ENCODE peak calls at places on chromosome 6, in five cellular contexts. T, S, F, B and N are unnamed samples.

GRCh38 chr6:10320291-10320690 is 94.6 kb downstream of the TFAP2A start:
- DNase-seq in S (no peak), B (no peak), F (no peak), T (no peak), N (no peak)

GRCh38 chr6:43809417-43810305 is 39.6 kb downstream of the VEGFA start:
- DNase-seq in S (no peak), T (no peak), B (no peak), F (peak), N (peak)

GRCh38 chr6:126524927-126525326 is 185.0 kb downstream of the CENPW start:
- DNase-seq in B (no peak), F (no peak), T (no peak), S (no peak), N (no peak)

GRCh38 chr6:63573140-63573898 is 1.0 kb downstream of the LOC128125822 start:
- DNase-seq in S (peak), T (peak), F (peak), B (peak), N (peak)

GRCh38 chr6:43579171-43579570 is 3.2 kb downstream of the POLH start:
- DNase-seq in F (no peak), B (no peak), T (no peak), S (no peak), N (no peak)

GRCh38 chr6:24064106-24064505 is 61.9 kb upstream of the NRSN1 start:
- DNase-seq in F (peak), S (no peak), B (peak), T (no peak), N (no peak)

GRCh38 chr6:31098449-31098938 is 13.9 kb downstream of the C6orf15 start:
- DNase-seq in B (no peak), T (no peak), S (no peak), F (no peak), N (no peak)

GRCh38 chr6:105258816-105259215 is 79.0 kb upstream of the POPDC3 start:
- DNase-seq in F (no peak), T (no peak), S (no peak), B (no peak), N (no peak)

GRCh38 chr6:16711551-16712249 is 49.6 kb downstream of the ATXN1 start:
- DNase-seq in S (no peak), F (peak), T (no peak), B (no peak), N (no peak)

GRCh38 chr6:6584310-6585002 is 4.1 kb upstream of the LY86 start:
- DNase-seq in T (no peak), S (no peak), B (no peak), F (no peak), N (no peak)

GRCh38 chr6:103177800-103178199 is 1681.9 kb downstream of the HACE1 start:
- DNase-seq in T (no peak), B (no peak), F (no peak), S (no peak), N (no peak)

GRCh38 chr6:18371576-18371975 is 15.6 kb upstream of the RNF144B start:
- DNase-seq in B (no peak), S (no peak), F (no peak), T (no peak), N (no peak)

GRCh38 chr6:32932132-32932868 is 8.5 kb downstream of the HLA-DMB start:
- DNase-seq in T (no peak), S (no peak), F (no peak), B (no peak), N (no peak)

GRCh38 chr6:84618046-84618752 is 146.2 kb downstream of the TBX18 start:
- DNase-seq in F (no peak), T (no peak), B (no peak), S (no peak), N (peak)

GRCh38 chr6:113329942-113330897 is 526.9 kb upstream of the MARCKS start:
- DNase-seq in B (no peak), F (no peak), T (no peak), S (no peak), N (no peak)

GRCh38 chr6:56372621-56373020 is 125.2 kb upstream of the COL21A1 start:
- DNase-seq in B (no peak), S (no peak), F (no peak), T (no peak), N (no peak)

GRCh38 chr6:56370591-56371198 is 123.3 kb upstream of the COL21A1 start:
- DNase-seq in B (peak), T (no peak), F (peak), S (no peak), N (peak)

GRCh38 chr6:56366112-56366852 is 118.9 kb upstream of the COL21A1 start:
- DNase-seq in B (no peak), S (no peak), T (no peak), F (no peak), N (no peak)

GRCh38 chr6:56368484-56368883 is 121.1 kb upstream of the COL21A1 start:
- DNase-seq in B (no peak), T (no peak), S (no peak), F (no peak), N (no peak)

DNA sequence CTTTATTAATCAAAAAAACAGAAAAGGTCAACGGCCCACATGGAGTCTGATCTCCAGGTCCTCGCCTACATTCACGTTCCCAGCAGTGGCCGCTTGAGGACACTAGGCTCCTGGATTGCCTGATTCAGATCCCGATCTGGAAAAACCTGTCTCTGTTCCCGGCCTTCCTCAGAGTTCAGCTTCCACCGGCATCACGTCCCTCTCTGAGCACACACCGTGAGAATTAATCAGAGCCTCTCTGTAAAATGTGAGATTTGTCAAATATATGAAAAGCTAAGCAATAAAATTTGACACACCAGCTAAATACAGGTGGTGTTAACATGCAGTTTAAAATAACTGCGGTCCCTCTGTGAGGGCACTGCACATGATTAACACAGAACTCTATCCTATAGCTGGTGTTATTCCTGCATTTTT is 122.8 kb upstream of the COL21A1 start:
- DNase-seq in S (peak), F (peak), T (peak), B (peak), N (peak)
- TF ChIP-seq CTCF in S (peak), F (peak), T (peak), B (peak), N (peak)

GRCh38 chr6:131980338-131980790 is 29.2 kb upstream of the CCN2 start:
- DNase-seq in F (no peak), S (no peak), B (no peak), T (no peak), N (no peak)

GRCh38 chr6:131972761-131973160 is 21.6 kb upstream of the CCN2 start:
- DNase-seq in T (no peak), F (no peak), S (no peak), B (no peak), N (no peak)

GRCh38 chr6:131978522-131978921 is 27.4 kb upstream of the CCN2 start:
- DNase-seq in B (no peak), F (no peak), T (no peak), S (no peak), N (no peak)

GRCh38 chr6:131979515-131980337 is 28.6 kb upstream of the CCN2 start:
- DNase-seq in B (no peak), F (no peak), S (no peak), T (no peak), N (no peak)

GRCh38 chr6:131976545-131977061 is 25.4 kb upstream of the CCN2 start:
- DNase-seq in B (no peak), F (no peak), T (no peak), S (no peak), N (no peak)
- H3K27ac ChIP-seq in B (no peak), F (peak), T (no peak), S (no peak), N (no peak)

GRCh38 chr6:93243379-93243778 is 176.0 kb downstream of the EPHA7 start:
- DNase-seq in S (no peak), B (no peak), F (no peak), T (no peak), N (no peak)

GRCh38 chr6:93252930-93253329 is 166.4 kb downstream of the EPHA7 start:
- DNase-seq in B (no peak), S (no peak), T (no peak), F (no peak), N (no peak)

DNA sequence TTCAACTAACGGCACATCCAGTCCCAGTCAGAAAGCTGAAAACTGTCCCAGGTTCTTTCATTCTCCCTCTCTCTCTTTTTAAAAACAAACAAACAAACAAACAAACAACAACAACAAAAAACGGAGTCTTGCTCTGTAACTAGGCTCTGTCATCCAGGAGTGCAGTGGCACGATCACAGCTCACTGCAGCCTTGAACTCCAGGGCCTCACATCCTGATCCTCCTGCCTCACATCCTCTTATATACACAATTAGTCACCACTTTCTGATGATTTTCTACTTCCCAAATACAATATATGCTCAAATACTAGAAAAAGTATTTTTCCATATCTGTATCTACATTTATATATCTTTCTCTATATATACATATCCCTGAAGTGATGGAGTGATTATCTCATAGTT is 170.8 kb downstream of the EPHA7 start:
- DNase-seq in S (no peak), T (no peak), F (no peak), B (no peak), N (no peak)
- TF ChIP-seq CTCF in S (no peak), T (no peak), F (no peak), B (no peak), N (no peak)

GRCh38 chr6:42141603-42142117 is 760 bp downstream of the C6orf132 start:
- DNase-seq in T (no peak), S (no peak), F (peak), B (no peak), N (no peak)
- H3K27ac ChIP-seq in T (peak), S (no peak), F (peak), B (peak), N (peak)

GRCh38 chr6:107419747-107420146 is 39.6 kb downstream of the PDSS2 start:
- DNase-seq in B (no peak), S (no peak), T (no peak), F (no peak), N (no peak)

GRCh38 chr6:107421696-107422256 is 37.6 kb downstream of the PDSS2 start:
- DNase-seq in F (no peak), B (no peak), T (no peak), S (no peak), N (no peak)

GRCh38 chr6:107414246-107414645 is 45.1 kb downstream of the PDSS2 start:
- DNase-seq in T (no peak), F (no peak), B (no peak), S (no peak), N (no peak)

GRCh38 chr6:107416179-107416578 is 43.2 kb downstream of the PDSS2 start:
- DNase-seq in T (no peak), B (peak), S (no peak), F (no peak), N (no peak)

GRCh38 chr6:107418118-107418517 is 41.2 kb downstream of the PDSS2 start:
- DNase-seq in S (no peak), T (no peak), B (no peak), F (no peak), N (no peak)
- TF ChIP-seq CTCF in S (peak), T (no peak), B (peak), F (no peak), N (no peak)

GRCh38 chr6:36851632-36852031 is 12.4 kb upstream of the CPNE5 start:
- DNase-seq in T (no peak), F (no peak), B (no peak), S (no peak), N (no peak)
- H3K27ac ChIP-seq in T (no peak), F (peak), B (no peak), S (no peak), N (no peak)

DNA sequence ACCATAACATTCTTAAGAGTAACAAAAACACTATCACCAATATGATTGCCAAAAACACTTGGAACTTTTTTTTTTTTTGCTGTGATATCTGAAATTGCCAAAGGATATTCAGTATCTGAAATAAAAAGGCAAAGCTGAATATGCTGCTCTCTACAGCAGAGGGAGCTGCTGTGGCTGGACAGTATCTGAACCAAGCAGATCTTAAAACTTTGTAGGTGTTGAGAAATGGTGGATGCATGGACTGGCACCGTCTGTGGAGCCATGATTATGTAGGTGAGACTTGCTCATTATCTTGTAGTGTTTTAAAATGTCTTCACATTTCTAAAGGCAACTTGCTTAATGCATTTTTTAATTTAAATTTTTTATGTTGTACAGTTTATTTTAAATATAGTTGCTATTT is 9.2 kb downstream of the PDCD2 start:
- DNase-seq in S (no peak), T (no peak), F (peak), B (no peak), N (peak)
- TF ChIP-seq CTCF in S (no peak), T (no peak), F (peak), B (peak), N (no peak)

GRCh38 chr6:35445691-35446090 is 6.4 kb upstream of the FANCE start:
- DNase-seq in T (no peak), B (no peak), F (no peak), S (no peak), N (no peak)
- H3K27ac ChIP-seq in T (no peak), B (no peak), F (no peak), S (no peak), N (no peak)

DNA sequence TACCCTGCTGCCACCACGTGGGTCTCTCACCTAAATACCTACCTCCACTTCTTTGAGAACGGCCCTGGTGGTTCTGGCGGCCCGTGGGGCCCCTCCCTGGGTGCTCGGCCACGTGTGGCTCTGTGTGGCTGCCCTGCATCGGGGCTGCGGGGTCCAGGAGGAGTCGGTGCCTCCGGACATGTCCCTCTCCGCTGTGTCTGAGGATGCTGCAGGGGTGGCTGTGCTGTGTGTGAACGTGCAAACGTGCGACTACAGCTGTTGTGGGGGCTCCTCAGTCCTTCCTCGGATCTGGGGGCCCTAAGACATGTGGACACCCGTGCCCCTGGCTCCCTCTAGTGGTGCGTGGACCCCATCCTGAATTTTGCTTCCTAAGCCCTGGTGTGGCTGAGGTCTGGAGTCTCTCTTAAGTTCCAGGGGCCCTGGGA is 691.8 kb downstream of the QKI start:
- DNase-seq in T (no peak), B (peak), F (peak), S (no peak), N (no peak)
- TF ChIP-seq CTCF in T (peak), B (no peak), F (peak), S (peak), N (no peak)

GRCh38 chr6:135853227-135853626 is 1.7 kb downstream of the PDE7B start:
- DNase-seq in T (no peak), F (no peak), S (no peak), B (no peak), N (no peak)

GRCh38 chr6:135850882-135851281 is 619 bp upstream of the PDE7B start:
- DNase-seq in T (no peak), B (peak), F (no peak), S (no peak), N (no peak)

GRCh38 chr6:135853986-135854385 is 2.5 kb downstream of the PDE7B start:
- DNase-seq in S (no peak), B (no peak), T (no peak), F (no peak), N (no peak)

GRCh38 chr6:135852775-135853174 is 1.3 kb downstream of the PDE7B start:
- DNase-seq in F (no peak), S (no peak), B (no peak), T (no peak), N (no peak)

DNA sequence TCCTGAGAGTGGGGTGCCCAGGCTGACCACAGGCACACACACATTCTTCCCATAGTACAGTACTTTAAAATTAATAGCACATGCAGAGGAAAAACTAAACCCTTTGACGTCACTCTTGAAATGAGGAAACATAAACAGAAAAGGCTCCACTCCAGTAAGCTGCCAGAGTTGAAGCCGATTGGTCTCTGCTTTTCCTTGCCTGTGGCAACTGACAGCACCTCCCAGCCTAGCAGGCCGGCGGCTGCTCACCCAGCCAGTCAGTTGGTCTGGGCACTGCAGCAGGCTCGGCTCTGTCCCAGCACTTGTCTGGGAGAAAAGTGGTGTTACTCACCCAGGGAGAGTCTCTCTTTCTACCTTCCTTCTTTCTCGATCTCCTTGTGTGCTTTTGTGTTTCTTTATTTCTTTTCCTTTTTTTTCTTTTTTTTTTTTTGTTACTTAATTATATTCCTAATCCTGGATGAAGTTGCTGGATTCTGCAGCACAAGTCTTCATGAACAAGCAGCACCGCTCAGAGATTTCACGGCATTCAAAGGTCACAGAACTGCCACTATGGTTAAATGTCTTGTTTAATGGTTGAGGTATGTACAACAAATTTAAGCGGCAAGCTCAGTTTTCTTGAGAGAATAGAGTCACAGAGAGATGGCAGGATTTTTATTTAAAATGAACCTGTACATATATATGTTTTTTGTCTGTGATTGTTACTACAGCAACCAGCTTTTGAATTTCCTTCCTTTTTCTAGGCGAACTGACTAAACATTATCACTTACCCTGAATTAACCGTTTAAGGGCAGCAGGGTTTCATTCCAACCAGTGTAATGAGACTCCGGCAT is at the start of gene PDE7B:
- DNase-seq in B (peak), T (peak), S (peak), F (peak), N (peak)
- H3K27ac ChIP-seq in B (peak), T (peak), S (peak), F (peak), N (no peak)